ENCODE peak calls at places on chromosomes 7 and 10, in six cellular contexts. W is CD4-positive, alpha-beta memory T cell; B is heart right ventricle; G is mesendoderm; V is psoas muscle; J is MM.1S. Z is an unnamed sample. For H3K4me1, the result is how much of the 10 kb centered on the place peaks cover.

GRCh38 chr10:79292789-79293746 is 54.2 kb upstream of the PPIF start:
- DNase-seq in W (no peak), B (no peak), G (peak), V (no peak), J (no peak), Z (no peak)

GRCh38 chr7:83524286-83525075 is 124.5 kb downstream of the SEMA3E start:
- DNase-seq in W (no peak), B (no peak), G (peak), V (no peak), J (no peak), Z (no peak)

GRCh38 chr10:74474022-74474713 is 323.1 kb downstream of the ADK start:
- DNase-seq in W (no peak), B (no peak), G (no peak), V (no peak), J (no peak), Z (no peak)

GRCh38 chr10:103021897-103022286 is 103.8 kb downstream of the CNNM2 start:
- DNase-seq in W (no peak), B (no peak), G (no peak), V (no peak), J (no peak), Z (peak)

GRCh38 chr7:128236924-128237586 is 4.0 kb upstream of the LEP start:
- DNase-seq in W (peak), B (no peak), G (peak), V (no peak), J (peak), Z (no peak)

GRCh38 chr10:62166331-62167154 is 102.1 kb downstream of the RTKN2 start:
- DNase-seq in W (no peak), B (no peak), G (no peak), V (peak), J (no peak), Z (no peak)

GRCh38 chr10:77887631-77888355 is 38.8 kb downstream of the DLG5 start:
- DNase-seq in W (no peak), B (no peak), G (no peak), V (no peak), J (no peak), Z (no peak)

GRCh38 chr10:87066178-87066577 is 28.5 kb downstream of the GLUD1 start:
- DNase-seq in W (no peak), B (no peak), G (no peak), V (no peak), J (no peak), Z (no peak)

GRCh38 chr7:26078437-26079362 is 73.3 kb upstream of the NFE2L3 start:
- DNase-seq in W (peak), B (peak), G (peak), V (peak), J (peak), Z (no peak)

GRCh38 chr7:836429-836828 is 4.2 kb downstream of the SUN1 start:
- DNase-seq in W (no peak), B (no peak), G (peak), V (no peak), J (no peak), Z (no peak)

GRCh38 chr10:49284356-49284755 is 14.6 kb upstream of the C10orf71 start:
- DNase-seq in W (no peak), B (no peak), G (no peak), V (no peak), J (no peak), Z (peak)

GRCh38 chr7:5553298-5553877 is 129.8 kb upstream of the TNRC18 start:
- DNase-seq in W (no peak), B (no peak), G (no peak), V (no peak), J (no peak), Z (no peak)

GRCh38 chr7:108062250-108063014 is 59.5 kb upstream of the LAMB1 start:
- DNase-seq in W (no peak), B (no peak), G (no peak), V (no peak), J (no peak), Z (no peak)

GRCh38 chr10:96352587-96352986 is 6.2 kb downstream of the OPALIN start:
- DNase-seq in W (no peak), B (no peak), G (no peak), V (no peak), J (no peak), Z (no peak)

GRCh38 chr10:89604200-89604599 is 40.8 kb downstream of the PANK1 start:
- DNase-seq in W (no peak), B (no peak), G (no peak), V (no peak), J (no peak), Z (no peak)

GRCh38 chr10:70896551-70896950 is 8.2 kb upstream of the PCBD1 start:
- DNase-seq in W (no peak), B (no peak), G (no peak), V (no peak), J (no peak), Z (no peak)

GRCh38 chr10:18651324-18652007 is at the start of gene NSUN6:
- DNase-seq in W (peak), B (peak), G (peak), V (peak), J (peak), Z (peak)

GRCh38 chr7:111919164-111919563 is 287.0 kb downstream of the DOCK4 start:
- DNase-seq in W (no peak), B (no peak), G (no peak), V (no peak), J (no peak), Z (no peak)

GRCh38 chr7:516606-517456 is 2.8 kb downstream of the PDGFA start:
- DNase-seq in W (no peak), B (peak), G (peak), V (peak), J (no peak), Z (no peak)

GRCh38 chr7:139915864-139916716 is 87.0 kb downstream of the TBXAS1 start:
- DNase-seq in W (peak), B (peak), G (peak), V (peak), J (peak), Z (peak)

GRCh38 chr10:132167976-132168375 is 18.8 kb upstream of the DPYSL4 start:
- DNase-seq in W (no peak), B (no peak), G (no peak), V (peak), J (no peak), Z (no peak)

GRCh38 chr10:124508070-124508667 is 46.5 kb downstream of the LHPP start:
- DNase-seq in W (no peak), B (no peak), G (no peak), V (no peak), J (peak), Z (no peak)

GRCh38 chr10:117603726-117604125 is 61.2 kb downstream of the EMX2 start:
- DNase-seq in W (no peak), B (no peak), G (no peak), V (no peak), J (no peak), Z (no peak)

GRCh38 chr7:99766484-99767099 is 17.4 kb downstream of the CYP3A4 start:
- DNase-seq in W (no peak), B (no peak), G (no peak), V (no peak), J (no peak), Z (no peak)

GRCh38 chr7:12524794-12525386 is 45.6 kb upstream of the SCIN start:
- DNase-seq in W (peak), B (no peak), G (peak), V (no peak), J (peak), Z (no peak)

GRCh38 chr7:92717982-92718716 is 118.2 kb downstream of the CDK6 start:
- DNase-seq in W (peak), B (peak), G (no peak), V (peak), J (peak), Z (peak)

GRCh38 chr7:76072243-76073148 is 24.6 kb downstream of the MDH2 start:
- DNase-seq in W (no peak), B (no peak), G (no peak), V (no peak), J (no peak), Z (no peak)

GRCh38 chr7:95246935-95247370 is 77.4 kb downstream of the PON1 start:
- DNase-seq in W (peak), B (no peak), G (peak), V (no peak), J (peak), Z (no peak)

GRCh38 chr7:33062023-33062781 is at the start of gene NT5C3A:
- DNase-seq in W (peak), B (peak), G (peak), V (peak), J (peak), Z (no peak)

GRCh38 chr10:4011136-4011812 is 226.3 kb upstream of the KLF6 start:
- DNase-seq in W (no peak), B (no peak), G (peak), V (no peak), J (no peak), Z (no peak)

GRCh38 chr7:33193308-33193864 is 64.0 kb downstream of the BBS9 start:
- DNase-seq in W (no peak), B (no peak), G (peak), V (no peak), J (no peak), Z (no peak)

GRCh38 chr7:80478683-80479082 is 33.2 kb downstream of the GNAT3 start:
- DNase-seq in W (no peak), B (no peak), G (peak), V (no peak), J (no peak), Z (no peak)

GRCh38 chr10:116521424-116522305 is 24.1 kb upstream of the PNLIP start:
- DNase-seq in W (no peak), B (no peak), G (peak), V (no peak), J (peak), Z (no peak)

GRCh38 chr10:111087331-111087756 is 10.5 kb downstream of the ADRA2A start:
- DNase-seq in W (no peak), B (no peak), G (no peak), V (no peak), J (no peak), Z (no peak)

GRCh38 chr10:113492181-113492580 is 60.7 kb upstream of the HABP2 start:
- DNase-seq in W (no peak), B (no peak), G (no peak), V (no peak), J (no peak), Z (no peak)

GRCh38 chr7:44104880-44105771 is 981 bp downstream of the AEBP1 start:
- DNase-seq in W (no peak), B (no peak), G (peak), V (no peak), J (no peak), Z (no peak)

GRCh38 chr7:15123901-15124300 is 221.3 kb upstream of the DGKB start:
- DNase-seq in W (no peak), B (no peak), G (no peak), V (no peak), J (no peak), Z (no peak)

GRCh38 chr10:62934258-62934657 is 118.1 kb upstream of the EGR2 start:
- DNase-seq in W (no peak), B (no peak), G (no peak), V (no peak), J (no peak), Z (no peak)

GRCh38 chr7:23331132-23331531 is 32.0 kb downstream of the MALSU1 start:
- DNase-seq in W (no peak), B (no peak), G (no peak), V (no peak), J (no peak), Z (no peak)

DNA sequence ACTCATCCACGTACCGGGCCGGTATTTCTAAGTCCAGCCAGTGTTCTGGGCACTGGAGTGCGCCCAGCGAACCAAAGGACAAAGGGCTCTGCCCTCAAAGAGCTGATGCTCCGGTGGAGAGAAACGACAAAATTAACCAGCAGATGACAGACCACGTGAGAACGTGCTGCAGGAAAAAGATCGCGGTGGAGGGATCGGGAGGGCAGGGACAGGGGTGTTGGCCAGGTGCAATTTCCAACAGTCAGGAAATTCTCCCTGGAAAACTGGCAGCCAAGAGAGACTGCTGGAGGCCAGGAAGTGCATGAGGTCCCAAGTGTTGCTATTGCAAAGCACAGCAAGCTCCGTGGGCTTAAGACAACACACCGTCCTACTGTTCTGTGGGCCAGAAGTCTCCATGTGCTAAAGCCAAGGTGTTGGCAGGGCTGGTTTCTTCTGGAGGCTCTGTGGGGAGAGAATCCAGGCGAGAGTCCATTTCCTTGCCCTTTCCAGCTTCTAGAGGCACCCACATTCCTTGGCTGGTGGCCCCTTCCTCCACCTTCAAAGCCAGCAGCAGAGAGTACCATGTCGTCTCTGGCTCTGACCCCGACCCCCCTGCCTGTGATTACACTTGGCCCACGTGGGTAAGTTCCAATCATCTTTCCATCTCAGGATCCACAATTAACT is 21.3 kb upstream of the AMZ1 start:
- DNase-seq in W (no peak), B (no peak), G (no peak), V (no peak), J (no peak), Z (no peak)
- H3K4me1 ChIP-seq in W (under half), B (under half), G (under half), V (under half), J (under half), Z (under half)

GRCh38 chr7:155289107-155289506 is 8.6 kb upstream of the INSIG1 start:
- DNase-seq in W (no peak), B (no peak), G (no peak), V (no peak), J (no peak), Z (no peak)

GRCh38 chr7:155289949-155290501 is 7.7 kb upstream of the INSIG1 start:
- DNase-seq in W (no peak), B (no peak), G (no peak), V (no peak), J (no peak), Z (no peak)

GRCh38 chr7:155288055-155288454 is 9.6 kb upstream of the INSIG1 start:
- DNase-seq in W (no peak), B (no peak), G (no peak), V (no peak), J (no peak), Z (peak)

GRCh38 chr7:155285423-155286220 is 12.1 kb upstream of the INSIG1 start:
- DNase-seq in W (no peak), B (no peak), G (no peak), V (no peak), J (no peak), Z (no peak)

DNA sequence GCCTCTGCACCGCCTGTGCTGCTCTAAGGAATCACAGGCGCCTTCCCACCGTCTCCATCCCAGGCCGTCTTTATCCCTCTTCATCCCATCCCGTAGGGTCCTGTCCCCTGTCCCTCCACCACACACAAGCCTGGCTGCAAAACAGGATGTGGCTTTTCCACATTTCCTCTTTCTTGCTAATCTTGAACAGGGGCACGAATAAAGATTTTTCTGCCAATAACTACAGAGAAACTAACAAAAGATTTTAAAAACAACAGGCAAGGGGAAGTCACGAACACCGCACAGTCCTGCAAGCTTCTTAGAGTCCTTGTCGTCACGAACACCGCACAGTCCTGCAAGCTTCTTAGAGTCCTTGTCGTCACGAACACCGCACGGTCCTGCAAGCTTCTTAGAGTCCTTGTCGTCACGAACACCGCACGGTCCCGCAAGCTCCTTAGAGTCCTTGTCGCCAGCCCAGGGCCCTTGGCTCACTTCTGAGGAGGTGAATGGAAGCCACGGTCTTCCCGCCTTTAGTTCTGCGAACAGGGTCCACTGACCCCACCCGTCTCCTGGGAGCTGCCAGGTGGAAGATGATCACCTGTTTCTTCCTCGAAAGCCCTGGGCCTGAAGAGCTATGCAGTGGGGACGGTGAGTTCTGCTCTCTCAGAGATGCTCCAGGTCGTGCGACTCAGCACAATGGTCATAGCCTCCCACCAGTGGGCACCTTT is 10.3 kb upstream of the INSIG1 start:
- DNase-seq in W (no peak), B (no peak), G (no peak), V (no peak), J (no peak), Z (peak)
- H3K4me3 ChIP-seq in W (no peak), B (no peak), G (no peak), V (no peak), J (no peak), Z (no peak)

GRCh38 chr10:35335133-35335532 is 1.2 kb upstream of the CCNY start:
- DNase-seq in W (no peak), B (no peak), G (no peak), V (no peak), J (no peak), Z (no peak)
- H3K4me1 ChIP-seq in W (half or more), B (half or more), G (under half), V (half or more), J (under half), Z (under half)

GRCh38 chr10:133324198-133324792 is 12.4 kb downstream of the CALY start:
- DNase-seq in W (peak), B (peak), G (peak), V (peak), J (peak), Z (no peak)
- H3K4me3 ChIP-seq in W (no peak), B (no peak), G (no peak), V (no peak), J (no peak), Z (no peak)